ENCODE peak calls at places on chromosomes 3 and 15, in four cellular contexts. K is effector memory CD4-positive, alpha-beta T cell; Y is mesendoderm; T is coronary artery. I is an unnamed sample.

GRCh38 chr3:124117486-124117885 is 125.6 kb upstream of the ROPN1 start:
- DNase-seq in K (no peak), Y (no peak), T (no peak), I (peak; percentile 87)

GRCh38 chr3:4376499-4376898 is 73.3 kb downstream of the SETMAR start:
- DNase-seq in K (no peak), Y (no peak), T (no peak), I (no peak)

GRCh38 chr3:126936853-126937395 is 46.0 kb upstream of the PLXNA1 start:
- DNase-seq in K (no peak), Y (no peak), T (no peak), I (no peak)

GRCh38 chr3:23146163-23146562 is 57.0 kb upstream of the UBE2E2 start:
- DNase-seq in K (no peak), Y (no peak), T (no peak), I (no peak)

GRCh38 chr3:188697127-188697526 is 474.6 kb upstream of the TPRG1 start:
- DNase-seq in K (no peak), Y (no peak), T (no peak), I (no peak)

GRCh38 chr3:60698117-60698516 is 553.1 kb downstream of the FHIT start:
- DNase-seq in K (no peak), Y (no peak), T (no peak), I (no peak)

GRCh38 chr15:39885099-39885777 is 34.8 kb downstream of the GPR176 start:
- DNase-seq in K (no peak), Y (no peak), T (no peak), I (no peak)

GRCh38 chr3:181265750-181266333 is 276.3 kb upstream of the DNAJC19 start:
- DNase-seq in K (no peak), Y (no peak), T (no peak), I (no peak)

GRCh38 chr3:60140160-60140559 is 1090.3 kb upstream of the CFAP20DC start:
- DNase-seq in K (no peak), Y (no peak), T (no peak), I (no peak)

GRCh38 chr3:147038456-147038855 is 367.9 kb downstream of the ZIC4 start:
- DNase-seq in K (no peak), Y (no peak), T (no peak), I (no peak)
- H3K4me3 ChIP-seq in K (no peak overlapping the region), Y (no peak overlapping the region), T (no peak overlapping the region), I (no peak overlapping the region)

GRCh38 chr3:193897288-193897687 is 238.7 kb upstream of the HES1 start:
- DNase-seq in K (no peak), Y (no peak), T (no peak), I (no peak)

GRCh38 chr3:193896419-193896818 is 239.5 kb upstream of the HES1 start:
- DNase-seq in K (no peak), Y (no peak), T (no peak), I (no peak)

GRCh38 chr3:193895409-193895808 is 240.5 kb upstream of the HES1 start:
- DNase-seq in K (no peak), Y (no peak), T (no peak), I (no peak)

GRCh38 chr3:193897791-193898190 is 238.2 kb upstream of the HES1 start:
- DNase-seq in K (no peak), Y (no peak), T (no peak), I (no peak)

GRCh38 chr3:193894121-193894863 is 241.7 kb upstream of the HES1 start:
- DNase-seq in K (no peak), Y (peak; percentile 54), T (no peak), I (no peak)
- H3K27ac ChIP-seq in K (no peak overlapping the region), Y (no peak overlapping the region), T (peak overlapping the region; percentile 1), I (no peak overlapping the region)

DNA sequence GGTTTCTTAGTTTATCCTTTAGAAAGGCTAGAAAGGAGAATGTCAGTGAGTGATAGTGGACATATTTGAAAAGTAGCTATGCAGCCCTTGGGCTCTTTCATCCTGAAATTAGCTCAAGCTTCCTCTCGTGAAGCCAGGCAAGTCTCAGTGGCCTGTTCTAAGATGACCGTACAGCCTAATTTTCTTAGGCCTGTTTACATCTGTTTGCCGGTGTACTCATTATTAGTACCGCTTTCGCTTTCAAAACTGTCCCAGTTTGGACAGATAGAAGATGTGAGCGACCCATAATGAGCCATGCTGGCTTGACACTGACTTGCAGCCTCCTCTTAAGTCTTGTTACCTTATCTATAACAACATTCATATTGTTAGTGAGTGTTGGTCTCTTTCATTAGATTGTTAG is 5.7 kb upstream of the ARL14 start:
- DNase-seq in K (no peak), Y (no peak), T (no peak), I (no peak)
- H3K4me3 ChIP-seq in K (no peak overlapping the region), Y (no peak overlapping the region), T (no peak overlapping the region), I (no peak overlapping the region)

GRCh38 chr3:13021141-13021933 is 51.9 kb downstream of the IQSEC1 start:
- DNase-seq in K (no peak), Y (no peak), T (no peak), I (no peak)
- H3K27ac ChIP-seq in K (no peak overlapping the region), Y (no peak overlapping the region), T (peak overlapping the region; percentile 79), I (peak overlapping the region; percentile 88)

GRCh38 chr3:50570508-50571279 is 1.4 kb downstream of the HEMK1 start:
- DNase-seq in K (no peak), Y (no peak), T (no peak), I (no peak)

GRCh38 chr3:50567011-50567385 is 549 bp downstream of the C3orf18 start:
- DNase-seq in K (no peak), Y (no peak), T (no peak), I (no peak)

GRCh38 chr3:50571486-50571885 is 2.2 kb downstream of the HEMK1 start:
- DNase-seq in K (no peak), Y (no peak), T (no peak), I (no peak)

GRCh38 chr3:50567386-50568182 is at the start of gene C3orf18:
- DNase-seq in K (peak; percentile 93), Y (peak; percentile 85), T (peak; percentile 93), I (peak; percentile 83)

DNA sequence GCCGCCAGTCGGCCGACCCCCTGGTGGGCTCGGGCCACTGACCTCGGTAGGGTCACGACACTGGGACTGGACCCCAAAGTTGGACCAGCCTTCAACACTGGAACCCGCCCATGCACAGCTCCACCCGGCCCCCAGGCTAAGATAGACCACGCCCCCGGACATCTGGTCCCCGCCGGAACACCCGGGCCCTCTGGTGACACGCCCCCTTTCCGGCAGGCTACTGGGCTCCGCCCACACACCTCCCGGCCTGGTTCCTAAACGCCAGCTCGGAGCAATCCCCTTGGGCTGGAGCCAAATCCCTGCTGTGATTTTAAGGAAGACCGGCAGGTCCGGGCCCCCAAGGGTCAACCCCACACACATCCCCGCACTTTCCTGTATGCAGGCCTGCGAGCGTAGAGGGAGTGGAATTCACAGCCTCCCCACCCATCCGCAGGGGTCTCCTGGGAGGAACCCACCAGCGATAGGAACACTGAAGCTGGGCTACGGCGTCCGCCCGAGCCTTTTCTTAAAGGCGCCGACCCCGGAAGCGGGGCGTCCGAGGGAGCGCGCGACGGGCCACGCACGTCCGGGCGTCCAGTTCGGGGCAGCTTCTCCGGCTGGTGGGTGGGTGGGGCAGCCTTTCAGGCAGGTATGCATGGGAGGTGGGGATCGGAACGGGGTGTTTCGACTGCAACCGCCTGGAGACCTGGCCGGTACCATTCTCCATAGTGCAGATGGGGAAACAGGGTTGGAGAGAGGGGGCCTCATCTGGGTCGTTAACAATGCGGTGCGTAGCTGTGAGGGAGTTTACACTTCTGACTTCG is at the start of gene HEMK1:
- DNase-seq in K (peak; percentile 91), Y (peak; percentile 97), T (peak; percentile 98), I (peak; percentile 90)
- H3K4me3 ChIP-seq in K (peak within 1 kb of the TSS; percentile 68), Y (peak within 1 kb of the TSS; percentile 91), T (peak within 1 kb of the TSS; percentile 76), I (peak within 1 kb of the TSS; percentile 74)

DNA sequence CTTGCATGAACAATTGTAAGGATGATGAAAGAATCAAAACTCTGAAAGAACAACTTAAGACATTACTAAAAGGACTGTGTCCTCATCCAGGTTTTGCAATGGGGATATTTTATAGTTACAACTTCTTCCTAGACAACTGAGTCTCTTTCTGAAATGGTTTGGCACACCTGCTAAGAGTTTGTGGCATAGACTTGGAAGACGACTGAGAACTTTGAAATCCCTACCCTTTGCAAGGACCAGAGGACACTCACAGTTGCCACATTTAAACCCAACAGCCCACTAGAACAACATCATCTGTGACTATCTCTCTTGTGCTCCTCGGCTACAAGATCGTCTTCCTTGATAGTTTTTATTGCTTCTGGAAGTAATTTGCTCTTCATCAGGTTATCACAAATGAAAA is 342.4 kb downstream of the RORA start:
- DNase-seq in K (no peak), Y (no peak), T (no peak), I (no peak)
- H3K27ac ChIP-seq in K (no peak overlapping the region), Y (no peak overlapping the region), T (no peak overlapping the region), I (no peak overlapping the region)